ENCODE peak calls at places on chromosomes 1 and 21, in four cellular contexts. K, X, Z and G are unnamed samples.

GRCh38 chr1:22888320-22889075 is 84.2 kb downstream of the LACTBL1 start:
- DNase-seq in K (no peak), X (no peak), Z (no peak), G (no peak)

GRCh38 chr1:38735651-38736161 is 123.9 kb downstream of the RRAGC start:
- DNase-seq in K (no peak), X (no peak), Z (no peak), G (no peak)

GRCh38 chr1:23591460-23592208 is 32.3 kb upstream of the ID3 start:
- DNase-seq in K (no peak), X (no peak), Z (no peak), G (peak; percentile 65)

GRCh38 chr1:198156745-198157240 is at the start of gene NEK7:
- DNase-seq in K (peak; percentile 80), X (peak; percentile 83), Z (peak; percentile 94), G (peak; percentile 91)

GRCh38 chr1:41581216-41582003 is 96.9 kb upstream of the EDN2 start:
- DNase-seq in K (no peak), X (no peak), Z (no peak), G (no peak)

GRCh38 chr21:29217818-29218252 is 80.9 kb upstream of the BACH1 start:
- DNase-seq in K (no peak), X (no peak), Z (peak; percentile 15), G (no peak)

GRCh38 chr1:147643974-147644373 is 26.4 kb downstream of the ACP6 start:
- DNase-seq in K (no peak), X (no peak), Z (no peak), G (no peak)

GRCh38 chr1:172894345-172895049 is 156.2 kb downstream of the TNFSF18 start:
- DNase-seq in K (no peak), X (no peak), Z (no peak), G (no peak)

GRCh38 chr1:60960846-60961542 is 121.4 kb upstream of the NFIA start:
- DNase-seq in K (no peak), X (no peak), Z (no peak), G (no peak)

GRCh38 chr1:189606795-189607476 is 870.7 kb downstream of the BRINP3 start:
- DNase-seq in K (no peak), X (no peak), Z (no peak), G (no peak)

GRCh38 chr1:241990040-241990439 is 8.9 kb downstream of the MAP1LC3C start:
- DNase-seq in K (no peak), X (peak; percentile 59), Z (peak; percentile 79), G (peak; percentile 51)

GRCh38 chr1:39047374-39048229 is 21.5 kb downstream of the NDUFS5 start:
- DNase-seq in K (no peak), X (peak; percentile 14), Z (no peak), G (no peak)

GRCh38 chr1:225426395-225427248 is 1.2 kb downstream of the LBR start:
- DNase-seq in K (no peak), X (peak; percentile 41), Z (peak; percentile 25), G (peak; percentile 76)

GRCh38 chr1:116819081-116819480 is 64.9 kb downstream of the CD2 start:
- DNase-seq in K (no peak), X (no peak), Z (no peak), G (no peak)

GRCh38 chr1:213714645-213715044 is 273.1 kb upstream of the PROX1 start:
- DNase-seq in K (no peak), X (no peak), Z (no peak), G (no peak)

GRCh38 chr1:77686784-77687518 is 4.5 kb upstream of the ZZZ3 start:
- DNase-seq in K (peak; percentile 15), X (no peak), Z (no peak), G (no peak)

GRCh38 chr1:59477286-59477685 is 180.4 kb downstream of the FGGY start:
- DNase-seq in K (no peak), X (no peak), Z (peak; percentile 14), G (no peak)

GRCh38 chr1:181028241-181029014 is 5.4 kb upstream of the MR1 start:
- DNase-seq in K (no peak), X (no peak), Z (no peak), G (no peak)

GRCh38 chr1:50329332-50329932 is 93.8 kb downstream of the DMRTA2 start:
- DNase-seq in K (no peak), X (peak; percentile 46), Z (peak; percentile 72), G (peak; percentile 87)

GRCh38 chr1:53411541-53412152 is 47.6 kb upstream of the DMRTB1 start:
- DNase-seq in K (no peak), X (no peak), Z (no peak), G (no peak)

GRCh38 chr1:32744063-32744410 is 41.5 kb upstream of the SYNC start:
- DNase-seq in K (no peak), X (no peak), Z (no peak), G (no peak)

GRCh38 chr1:76005755-76006154 is 68.8 kb upstream of the ST6GALNAC3 start:
- DNase-seq in K (no peak), X (no peak), Z (no peak), G (no peak)

GRCh38 chr1:199089393-199090122 is 450.7 kb downstream of the PTPRC start:
- DNase-seq in K (no peak), X (no peak), Z (no peak), G (peak; percentile 26)

GRCh38 chr1:11802616-11802972 is 3.2 kb downstream of the MTHFR start:
- DNase-seq in K (no peak), X (no peak), Z (no peak), G (no peak)

GRCh38 chr1:1059494-1060280 is 14.4 kb downstream of the RNF223 start:
- DNase-seq in K (peak; percentile 72), X (peak; percentile 93), Z (peak; percentile 93), G (peak; percentile 98)

GRCh38 chr1:167312871-167313270 is 92.2 kb downstream of the POU2F1 start:
- DNase-seq in K (no peak), X (no peak), Z (no peak), G (no peak)

GRCh38 chr1:12556957-12557935 is 60.8 kb downstream of the DHRS3 start:
- DNase-seq in K (no peak), X (no peak), Z (no peak), G (peak; percentile 10)

GRCh38 chr1:104264506-104264905 is 514.8 kb downstream of the AMY1C start:
- DNase-seq in K (no peak), X (no peak), Z (no peak), G (no peak)

DNA sequence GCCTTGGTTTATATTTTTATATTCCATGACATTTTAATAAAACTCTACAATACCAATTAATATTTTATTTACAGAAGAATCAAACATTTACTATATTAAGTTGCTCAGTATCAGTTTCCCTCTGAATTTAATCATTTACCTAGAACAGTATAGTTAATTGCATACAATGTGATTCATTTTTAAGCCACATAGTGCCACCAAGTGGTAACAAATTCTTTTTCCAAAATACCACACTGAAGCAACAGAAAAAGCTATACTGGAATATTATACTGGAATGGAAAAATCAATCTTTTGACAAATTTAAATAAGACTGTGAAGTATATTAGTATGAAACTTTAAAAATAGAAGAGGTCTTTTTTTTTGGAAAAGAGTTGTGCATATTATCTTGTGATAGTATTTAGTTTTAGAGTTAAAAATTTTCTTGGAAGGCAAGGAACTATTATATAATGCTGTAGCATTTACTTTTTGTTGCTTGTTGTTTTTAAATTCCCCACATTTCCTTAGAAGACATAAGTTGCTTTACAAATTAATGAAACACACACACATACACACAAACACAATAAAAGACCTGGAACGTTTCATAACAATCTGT is 57.3 kb downstream of the ZNF644 start:
- DNase-seq in K (no peak), X (no peak), Z (no peak), G (no peak)
- TF ChIP-seq CTCF in K (peak; percentile 45), X (no peak), Z (peak; percentile 26), G (no peak)

GRCh38 chr1:185720633-185721272 is 13.4 kb upstream of the HMCN1 start:
- DNase-seq in K (no peak), X (no peak), Z (peak; percentile 18), G (no peak)

GRCh38 chr1:185716095-185716494 is 18.1 kb upstream of the HMCN1 start:
- DNase-seq in K (no peak), X (no peak), Z (no peak), G (no peak)

GRCh38 chr1:185721553-185721952 is 12.6 kb upstream of the HMCN1 start:
- DNase-seq in K (no peak), X (no peak), Z (no peak), G (no peak)

GRCh38 chr1:185719021-185719420 is 15.2 kb upstream of the HMCN1 start:
- DNase-seq in K (peak; percentile 24), X (peak; percentile 11), Z (peak; percentile 44), G (no peak)
- TF ChIP-seq CTCF in K (peak; percentile 25), X (no peak), Z (no peak), G (no peak)

GRCh38 chr1:99969729-99970591 is at the start of gene SLC35A3:
- DNase-seq in K (peak; percentile 67), X (peak; percentile 92), Z (peak; percentile 88), G (peak; percentile 91)

GRCh38 chr1:99969260-99969728 is 502 bp upstream of the SLC35A3 start:
- DNase-seq in K (no peak), X (no peak), Z (no peak), G (no peak)

GRCh38 chr1:99975569-99975968 is 5.8 kb downstream of the SLC35A3 start:
- DNase-seq in K (no peak), X (no peak), Z (no peak), G (no peak)

GRCh38 chr1:99968214-99968613 is 1.6 kb upstream of the SLC35A3 start:
- DNase-seq in K (no peak), X (no peak), Z (no peak), G (no peak)

GRCh38 chr1:99970713-99971255 is 988 bp downstream of the SLC35A3 start:
- DNase-seq in K (no peak), X (no peak), Z (no peak), G (peak; percentile 62)
- TF ChIP-seq CTCF in K (no peak), X (no peak), Z (no peak), G (no peak)

GRCh38 chr1:201170533-201171062 is 16.3 kb upstream of the TMEM9 start:
- DNase-seq in K (peak; percentile 88), X (peak; percentile 99), Z (peak; percentile 99), G (peak; percentile 96)

GRCh38 chr1:201169971-201170532 is 15.8 kb upstream of the TMEM9 start:
- DNase-seq in K (no peak), X (no peak), Z (no peak), G (no peak)

GRCh38 chr1:201172336-201172735 is 18.1 kb upstream of the TMEM9 start:
- DNase-seq in K (no peak), X (peak; percentile 47), Z (no peak), G (no peak)

GRCh38 chr1:201172999-201173610 is 17.5 kb upstream of the IGFN1 start:
- DNase-seq in K (no peak), X (no peak), Z (no peak), G (no peak)

DNA sequence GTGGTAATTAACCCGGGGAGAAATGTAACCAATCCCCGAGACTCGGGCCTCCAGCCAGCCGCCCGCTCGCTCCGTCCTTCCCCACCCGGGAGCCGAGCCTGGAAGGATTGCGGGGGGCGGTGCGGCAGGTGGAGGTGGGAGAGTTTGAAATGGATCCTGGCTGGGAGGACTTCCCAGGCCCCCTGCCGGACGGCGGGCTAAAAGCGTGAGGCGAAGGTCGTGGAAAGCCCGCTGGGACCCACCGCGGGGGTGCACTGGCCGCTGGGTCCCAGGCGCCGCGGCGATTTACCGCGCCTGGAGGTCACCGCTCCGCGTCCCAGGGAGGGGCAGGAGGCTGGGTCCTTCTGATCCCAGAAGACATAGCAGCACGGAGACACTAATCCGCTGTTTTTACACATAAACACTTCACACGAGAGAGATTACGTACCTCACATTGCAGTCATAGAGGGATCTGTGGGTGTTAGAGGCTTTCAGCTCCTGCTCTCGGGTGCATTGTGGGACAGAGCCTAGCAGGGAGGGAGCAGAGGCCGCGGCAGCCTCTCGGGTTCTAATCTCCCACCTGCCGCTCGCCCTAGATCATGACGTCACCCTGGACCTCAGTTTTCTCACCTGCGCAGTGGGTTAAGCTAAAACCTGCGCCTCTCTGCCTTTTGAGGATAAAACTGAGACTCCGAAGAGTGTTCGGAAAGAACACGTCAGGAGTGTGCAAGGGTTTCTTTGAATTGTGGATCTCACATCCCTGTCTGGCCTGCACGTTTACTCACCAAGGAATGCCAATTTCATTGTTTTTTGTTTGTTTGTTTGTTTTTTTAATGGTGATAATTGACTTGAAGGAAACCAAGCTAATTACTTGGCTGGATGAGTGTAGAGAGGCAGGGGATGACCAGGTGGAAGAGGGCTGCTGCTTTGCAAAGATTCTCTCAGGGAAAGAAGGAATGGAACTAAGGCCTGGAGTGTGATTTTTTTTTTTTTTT is 17.1 kb upstream of the TMEM9 start:
- DNase-seq in K (peak; percentile 66), X (peak; percentile 67), Z (peak; percentile 86), G (no peak)
- TF ChIP-seq CTCF in K (peak; percentile 64), X (peak; percentile 10), Z (peak; percentile 72), G (no peak)